ENCODE peak calls at places on chromosome 5, in four cellular contexts. C is neuronal stem cell, L is right lobe of liver, K is HCT116. X is an unnamed sample. For H3K4me1 and H3K9me3, the result is how much of the 10 kb centered on the place peaks cover.

GRCh38 chr5:80866372-80866771 is 93.8 kb upstream of the RASGRF2 start:
- DNase-seq in C (no peak), L (no peak), K (no peak), X (no peak)

GRCh38 chr5:14202462-14202861 is 59.3 kb downstream of the TRIO start:
- DNase-seq in C (no peak), L (no peak), K (no peak), X (no peak)

GRCh38 chr5:24621809-24622208 is 23.0 kb downstream of the CDH10 start:
- DNase-seq in C (no peak), L (no peak), K (no peak), X (peak)

GRCh38 chr5:54616031-54616430 is 98.5 kb downstream of the SNX18 start:
- DNase-seq in C (no peak), L (peak), K (no peak), X (no peak)

GRCh38 chr5:17118631-17119030 is 98.8 kb upstream of the BASP1 start:
- DNase-seq in C (no peak), L (peak), K (peak), X (peak)

GRCh38 chr5:141525659-141526058 is 36.8 kb downstream of the PCDHGC5 start:
- DNase-seq in C (no peak), L (no peak), K (no peak), X (no peak)

GRCh38 chr5:138444078-138444773 is 5.4 kb downstream of the REEP2 start:
- DNase-seq in C (no peak), L (no peak), K (no peak), X (no peak)

GRCh38 chr5:120555345-120555744 is 91.2 kb downstream of the PRR16 start:
- DNase-seq in C (no peak), L (no peak), K (no peak), X (no peak)

GRCh38 chr5:6582507-6583048 is 50.3 kb downstream of the NSUN2 start:
- DNase-seq in C (no peak), L (no peak), K (no peak), X (no peak)

GRCh38 chr5:154118832-154119442 is 71.6 kb upstream of the GALNT10 start:
- DNase-seq in C (no peak), L (no peak), K (no peak), X (no peak)

GRCh38 chr5:15683332-15683731 is 183.4 kb downstream of the FBXL7 start:
- DNase-seq in C (peak), L (no peak), K (no peak), X (no peak)

GRCh38 chr5:40202852-40203440 is 476.8 kb upstream of the PTGER4 start:
- DNase-seq in C (no peak), L (no peak), K (no peak), X (no peak)

GRCh38 chr5:131617140-131617822 is 17.7 kb downstream of the RAPGEF6 start:
- DNase-seq in C (no peak), L (no peak), K (no peak), X (no peak)

GRCh38 chr5:169701910-169702451 is 64.9 kb downstream of the DOCK2 start:
- DNase-seq in C (no peak), L (no peak), K (no peak), X (peak)

GRCh38 chr5:172147857-172148256 is 40.2 kb downstream of the STK10 start:
- DNase-seq in C (no peak), L (no peak), K (no peak), X (no peak)

GRCh38 chr5:146548781-146549449 is 32.9 kb upstream of the GPR151 start:
- DNase-seq in C (no peak), L (no peak), K (no peak), X (no peak)

GRCh38 chr5:126919566-126919965 is 110.8 kb downstream of the MARCHF3 start:
- DNase-seq in C (no peak), L (peak), K (no peak), X (no peak)

GRCh38 chr5:67063055-67063454 is 133.5 kb downstream of the CD180 start:
- DNase-seq in C (no peak), L (no peak), K (no peak), X (no peak)

GRCh38 chr5:181060231-181060590 is 20.1 kb downstream of the BTNL9 start:
- DNase-seq in C (no peak), L (no peak), K (no peak), X (no peak)

GRCh38 chr5:59206132-59206581 is 623.3 kb downstream of the RAB3C start:
- DNase-seq in C (no peak), L (no peak), K (no peak), X (no peak)

GRCh38 chr5:175384724-175385552 is 59.0 kb downstream of the DRD1 start:
- DNase-seq in C (no peak), L (no peak), K (no peak), X (no peak)

GRCh38 chr5:127870914-127871313 is 167.7 kb downstream of the CCDC192 start:
- DNase-seq in C (no peak), L (no peak), K (no peak), X (no peak)

GRCh38 chr5:123545506-123545905 is 33.5 kb downstream of the CSNK1G3 start:
- DNase-seq in C (no peak), L (no peak), K (no peak), X (no peak)

GRCh38 chr5:40428129-40428528 is 251.6 kb upstream of the PTGER4 start:
- DNase-seq in C (no peak), L (no peak), K (no peak), X (no peak)

GRCh38 chr5:103109277-103109676 is 10.7 kb downstream of the GIN1 start:
- DNase-seq in C (no peak), L (no peak), K (no peak), X (no peak)

GRCh38 chr5:91384671-91385430 is 1.7 kb upstream of the ARRDC3 start:
- DNase-seq in C (peak), L (no peak), K (peak), X (peak)

GRCh38 chr5:136212252-136212721 is 19.3 kb upstream of the SMIM32 start:
- DNase-seq in C (peak), L (peak), K (peak), X (peak)

GRCh38 chr5:126995039-126995438 is 35.3 kb downstream of the MARCHF3 start:
- DNase-seq in C (no peak), L (no peak), K (no peak), X (no peak)

DNA sequence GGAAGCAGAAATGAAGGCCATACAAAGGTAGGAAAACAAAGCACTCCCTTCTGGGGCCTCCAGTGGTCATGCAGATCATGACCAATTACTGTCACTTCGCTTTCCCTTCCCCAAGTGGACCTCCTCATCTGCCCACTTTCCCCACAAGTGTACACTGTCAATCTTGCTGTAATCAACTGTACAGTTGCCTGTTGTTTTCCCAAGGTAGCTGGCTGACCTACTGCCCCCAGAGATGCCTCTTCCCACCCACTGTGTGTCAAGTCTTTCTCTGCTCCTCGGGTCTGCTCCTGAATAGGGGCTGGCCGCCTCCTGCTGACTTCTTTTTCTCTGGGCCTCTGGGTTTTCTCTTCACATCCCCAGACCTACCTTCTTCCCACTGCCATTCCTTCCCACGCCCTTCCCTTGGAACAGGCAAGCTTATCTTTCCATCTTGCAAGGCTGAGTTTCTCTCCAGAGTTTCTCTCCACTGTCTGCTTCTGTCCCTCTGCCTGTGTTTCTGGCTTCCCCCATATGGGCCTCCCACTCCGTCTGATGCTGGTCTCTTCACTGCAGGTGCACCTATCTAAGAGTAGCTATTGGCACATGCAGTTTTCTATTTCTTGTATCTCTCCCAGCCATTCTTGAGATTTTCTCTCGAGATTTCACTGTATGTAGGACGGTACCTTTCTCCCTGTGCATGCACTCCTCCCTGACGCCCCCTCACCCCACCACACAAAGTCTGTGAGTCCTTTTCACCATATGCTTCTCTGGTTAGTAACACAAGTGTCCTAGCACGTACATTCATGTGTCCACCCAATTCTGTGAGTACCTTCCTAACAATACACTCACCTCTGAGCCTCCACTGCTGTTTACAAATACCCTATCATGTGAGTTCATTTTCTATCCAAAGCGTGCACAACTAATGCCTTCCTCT is 2.3 kb downstream of the ELL2 start:
- DNase-seq in C (no peak), L (no peak), K (no peak), X (no peak)
- H3K4me1 ChIP-seq in C (under half), L (under half), K (under half), X (under half)

GRCh38 chr5:9045946-9046345 is 499.9 kb downstream of the SEMA5A start:
- DNase-seq in C (no peak), L (no peak), K (no peak), X (no peak)
- H3K9me3 ChIP-seq in C (under half), L (under half), K (under half), X (under half)

GRCh38 chr5:143492783-143493182 is 89.3 kb upstream of the NR3C1 start:
- DNase-seq in C (no peak), L (no peak), K (no peak), X (no peak)

GRCh38 chr5:143494595-143494994 is 91.1 kb upstream of the NR3C1 start:
- DNase-seq in C (no peak), L (no peak), K (no peak), X (no peak)

GRCh38 chr5:143495823-143496275 is 92.4 kb upstream of the NR3C1 start:
- DNase-seq in C (no peak), L (no peak), K (no peak), X (no peak)

GRCh38 chr5:143495124-143495523 is 91.6 kb upstream of the NR3C1 start:
- DNase-seq in C (no peak), L (no peak), K (no peak), X (no peak)

DNA sequence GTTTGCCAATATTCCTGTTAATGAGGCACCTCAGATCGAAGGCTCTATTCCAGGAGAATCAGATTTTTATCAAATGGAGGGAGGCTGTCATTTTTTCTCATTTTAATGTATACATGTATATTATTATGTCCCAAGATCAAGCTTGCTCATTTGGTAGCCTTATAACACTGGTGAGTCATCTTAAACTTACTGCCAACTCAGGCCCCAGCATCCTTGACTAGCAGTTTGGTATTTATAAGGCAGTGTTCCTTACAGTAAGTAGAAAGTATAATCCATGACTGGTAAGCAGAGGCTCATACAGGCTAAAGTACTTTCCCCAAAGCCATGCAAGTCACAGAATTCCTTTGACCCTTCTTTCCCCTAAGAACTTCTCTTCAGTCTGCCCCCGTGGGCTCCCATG is 90.7 kb upstream of the NR3C1 start:
- DNase-seq in C (no peak), L (no peak), K (no peak), X (no peak)
- H3K4me1 ChIP-seq in C (under half), L (under half), K (under half), X (under half)

DNA sequence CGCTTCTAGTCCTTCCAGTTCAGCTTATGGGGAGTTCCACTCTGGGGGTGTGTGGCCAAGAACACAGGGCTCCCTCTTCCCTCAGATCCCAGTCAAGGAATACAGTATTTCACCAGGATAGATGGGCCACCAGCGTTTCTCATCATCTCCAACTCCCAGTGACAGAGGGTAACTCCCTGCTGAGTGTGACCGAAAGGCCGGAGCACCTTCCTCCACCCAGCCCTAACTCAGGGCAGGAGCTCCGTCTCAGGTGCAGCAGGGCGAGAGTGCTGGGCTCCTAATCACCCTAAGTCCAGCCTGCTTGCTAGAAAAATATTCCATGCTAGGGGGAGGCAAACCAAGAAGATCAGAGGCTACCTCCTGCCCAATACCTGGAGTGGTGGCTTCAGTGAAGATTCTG is 102.6 kb downstream of the ADAMTS2 start:
- DNase-seq in C (no peak), L (no peak), K (no peak), X (no peak)
- H3K9me3 ChIP-seq in C (under half), L (under half), K (under half), X (under half)

GRCh38 chr5:139663207-139663606 is 15.1 kb downstream of the CXXC5 start:
- DNase-seq in C (no peak), L (no peak), K (no peak), X (no peak)
- H3K4me1 ChIP-seq in C (under half), L (under half), K (half or more), X (under half)

DNA sequence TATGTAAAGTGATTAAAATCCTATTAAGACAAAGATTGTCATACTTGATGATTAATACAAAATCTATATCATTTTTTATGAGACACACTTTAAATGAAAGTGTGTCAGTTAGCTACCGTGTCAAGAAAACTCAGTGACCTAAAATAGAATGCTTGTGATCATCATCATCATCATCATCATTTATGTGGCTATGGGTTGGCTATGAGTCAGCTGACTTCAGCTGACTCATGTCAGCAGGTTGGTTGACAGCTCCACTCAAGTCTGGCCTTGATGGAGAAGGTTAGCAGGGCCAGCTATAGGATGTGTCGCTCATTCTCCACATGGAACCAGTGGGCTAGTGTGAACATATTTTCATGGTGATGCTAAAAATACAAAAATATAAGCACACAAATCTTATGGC is 43.8 kb upstream of the ZNF300 start:
- DNase-seq in C (no peak), L (no peak), K (no peak), X (no peak)
- H3K9me3 ChIP-seq in C (under half), L (under half), K (under half), X (under half)

X was measured in HAP-1.